ENCODE peak calls at places on chromosomes 6 and 20, in four cellular contexts. One of them, this sample, is unnamed.

GRCh38 chr6:56699066-56699654 is 56.5 kb upstream of the DST start:
- DNase-seq in endodermal cell: no peak
- DNase-seq in thyroid gland: no peak
- DNase-seq in adrenal gland: no peak
- DNase-seq in this sample: no peak

GRCh38 chr6:151060096-151060741 is 179.5 kb upstream of the AKAP12 start:
- DNase-seq in endodermal cell: no peak
- DNase-seq in thyroid gland: no peak
- DNase-seq in adrenal gland: no peak
- DNase-seq in this sample: peak

GRCh38 chr20:59559024-59559817 is 45.1 kb upstream of the PHACTR3 start:
- DNase-seq in thyroid gland: no peak
- DNase-seq in adrenal gland: no peak
- DNase-seq in endodermal cell: no peak
- DNase-seq in this sample: no peak

GRCh38 chr6:46626228-46626909 is 26.2 kb downstream of the CYP39A1 start:
- DNase-seq in thyroid gland: no peak
- DNase-seq in adrenal gland: no peak
- DNase-seq in endodermal cell: no peak
- DNase-seq in this sample: no peak

GRCh38 chr6:168895102-168895812 is 358.4 kb downstream of the THBS2 start:
- DNase-seq in adrenal gland: peak
- DNase-seq in endodermal cell: peak
- DNase-seq in thyroid gland: peak
- DNase-seq in this sample: peak

GRCh38 chr6:150272264-150272975 is 96.4 kb upstream of the IYD start:
- DNase-seq in thyroid gland: no peak
- DNase-seq in adrenal gland: no peak
- DNase-seq in endodermal cell: no peak
- DNase-seq in this sample: no peak

GRCh38 chr6:149456311-149457021 is 28.3 kb downstream of the ZC3H12D start:
- DNase-seq in thyroid gland: no peak
- DNase-seq in endodermal cell: no peak
- DNase-seq in adrenal gland: no peak
- DNase-seq in this sample: no peak

GRCh38 chr6:63805808-63806572 is 170.4 kb downstream of the PHF3 start:
- DNase-seq in endodermal cell: no peak
- DNase-seq in adrenal gland: no peak
- DNase-seq in thyroid gland: no peak
- DNase-seq in this sample: peak

GRCh38 chr6:71602385-71602949 is 283.9 kb upstream of the RIMS1 start:
- DNase-seq in thyroid gland: no peak
- DNase-seq in endodermal cell: no peak
- DNase-seq in adrenal gland: no peak
- DNase-seq in this sample: no peak

GRCh38 chr6:55957961-55958422 is 82.6 kb upstream of the BMP5 start:
- DNase-seq in adrenal gland: no peak
- DNase-seq in endodermal cell: no peak
- DNase-seq in thyroid gland: no peak
- DNase-seq in this sample: no peak

DNA sequence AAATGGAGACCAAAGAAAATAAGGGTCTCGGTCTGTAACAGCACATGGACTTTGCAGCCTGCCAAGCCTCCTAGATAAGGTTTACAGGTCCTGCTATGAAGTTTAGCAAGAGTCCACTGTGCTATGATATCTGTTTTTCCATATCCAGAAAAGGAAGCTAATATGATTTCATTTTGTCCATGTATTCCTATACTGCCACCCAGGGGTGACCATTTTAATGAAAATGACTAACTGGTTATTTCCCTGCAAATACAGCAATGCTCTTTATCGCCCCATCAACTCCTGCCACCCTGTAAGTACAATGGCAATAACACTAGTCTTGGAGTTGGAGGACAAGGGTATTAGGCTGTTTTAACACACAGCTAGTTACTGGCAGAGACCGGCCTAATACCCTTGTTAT is 115.2 kb upstream of the GLP1R start:
- DNase-seq in endodermal cell: no peak
- DNase-seq in thyroid gland: no peak
- DNase-seq in adrenal gland: peak
- DNase-seq in this sample: no peak
- TF ChIP-seq CTCF in endodermal cell: no peak
- TF ChIP-seq CTCF in thyroid gland: peak
- TF ChIP-seq CTCF in adrenal gland: peak
- TF ChIP-seq CTCF in this sample: no peak

GRCh38 chr6:90170601-90171000 is 126.0 kb downstream of the BACH2 start:
- DNase-seq in thyroid gland: no peak
- DNase-seq in adrenal gland: no peak
- DNase-seq in endodermal cell: no peak
- DNase-seq in this sample: no peak
- TF ChIP-seq CTCF in thyroid gland: no peak
- TF ChIP-seq CTCF in adrenal gland: no peak
- TF ChIP-seq CTCF in endodermal cell: no peak
- TF ChIP-seq CTCF in this sample: no peak

GRCh38 chr6:43120101-43120730 is 44.1 kb downstream of the PTK7 start:
- DNase-seq in thyroid gland: no peak
- DNase-seq in endodermal cell: no peak
- DNase-seq in adrenal gland: no peak
- DNase-seq in this sample: no peak

GRCh38 chr6:43119456-43119855 is 43.3 kb downstream of the PTK7 start:
- DNase-seq in endodermal cell: no peak
- DNase-seq in adrenal gland: no peak
- DNase-seq in thyroid gland: no peak
- DNase-seq in this sample: no peak

GRCh38 chr6:43122146-43122545 is 46.0 kb downstream of the PTK7 start:
- DNase-seq in endodermal cell: no peak
- DNase-seq in adrenal gland: no peak
- DNase-seq in thyroid gland: no peak
- DNase-seq in this sample: no peak

GRCh38 chr6:43123691-43124314 is 47.3 kb upstream of the SRF start:
- DNase-seq in endodermal cell: no peak
- DNase-seq in thyroid gland: no peak
- DNase-seq in adrenal gland: no peak
- DNase-seq in this sample: no peak

GRCh38 chr6:43120938-43121913 is 45.1 kb downstream of the PTK7 start:
- DNase-seq in adrenal gland: peak
- DNase-seq in thyroid gland: peak
- DNase-seq in endodermal cell: peak
- DNase-seq in this sample: peak
- TF ChIP-seq CTCF in adrenal gland: no peak
- TF ChIP-seq CTCF in thyroid gland: no peak
- TF ChIP-seq CTCF in endodermal cell: no peak
- TF ChIP-seq CTCF in this sample: peak

GRCh38 chr6:144150673-144151009 is 324 bp downstream of the STX11 start:
- DNase-seq in adrenal gland: no peak
- DNase-seq in endodermal cell: peak
- DNase-seq in thyroid gland: peak
- DNase-seq in this sample: no peak
- TF ChIP-seq CTCF in adrenal gland: peak
- TF ChIP-seq CTCF in endodermal cell: peak
- TF ChIP-seq CTCF in thyroid gland: peak
- TF ChIP-seq CTCF in this sample: no peak

GRCh38 chr20:4225778-4226177 is 210.4 kb upstream of the RNF24 start:
- DNase-seq in thyroid gland: no peak
- DNase-seq in endodermal cell: no peak
- DNase-seq in adrenal gland: no peak
- DNase-seq in this sample: peak

GRCh38 chr20:4226330-4227084 is 211.1 kb upstream of the RNF24 start:
- DNase-seq in thyroid gland: no peak
- DNase-seq in endodermal cell: no peak
- DNase-seq in adrenal gland: no peak
- DNase-seq in this sample: no peak

GRCh38 chr20:4229415-4229814 is 214.1 kb upstream of the RNF24 start:
- DNase-seq in endodermal cell: no peak
- DNase-seq in thyroid gland: no peak
- DNase-seq in adrenal gland: no peak
- DNase-seq in this sample: no peak

GRCh38 chr20:4230185-4230584 is 214.8 kb upstream of the RNF24 start:
- DNase-seq in thyroid gland: no peak
- DNase-seq in endodermal cell: no peak
- DNase-seq in adrenal gland: no peak
- DNase-seq in this sample: no peak

DNA sequence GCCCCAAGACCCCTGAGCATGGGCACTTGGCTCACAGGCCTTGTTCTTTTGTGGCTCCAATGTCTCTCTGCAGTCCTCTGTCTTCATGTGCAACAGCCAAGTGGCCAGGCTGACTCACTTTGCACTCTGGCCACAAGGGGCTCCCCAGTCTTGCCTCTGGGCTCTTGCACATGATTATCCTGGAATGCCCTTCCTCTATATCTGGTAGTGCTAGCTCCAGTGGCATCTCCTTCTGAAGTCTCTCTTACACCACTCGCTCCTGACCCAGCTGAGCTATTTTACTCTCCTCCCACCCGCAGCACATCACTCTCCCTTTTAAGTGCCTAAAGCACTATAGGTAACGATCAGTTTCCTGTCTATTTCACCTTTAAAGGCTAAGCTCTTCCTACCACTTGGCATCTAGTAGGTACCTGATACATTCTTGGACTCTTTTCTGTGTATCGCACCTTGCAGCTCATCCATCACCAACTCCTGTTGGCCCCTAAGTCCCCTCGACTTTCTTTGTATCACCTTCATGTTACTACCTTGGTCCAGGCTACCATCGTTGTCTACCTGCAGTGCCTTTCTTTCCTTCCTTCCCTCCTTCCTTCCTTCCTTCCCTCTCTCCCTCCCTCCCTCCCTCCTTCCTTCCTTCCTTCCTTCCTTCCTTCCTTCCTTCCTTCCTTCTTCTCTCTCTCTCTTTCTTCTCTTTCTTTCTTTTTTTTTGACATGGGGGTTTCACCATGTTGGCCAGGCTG is 211.9 kb upstream of the RNF24 start:
- DNase-seq in endodermal cell: peak
- DNase-seq in adrenal gland: no peak
- DNase-seq in thyroid gland: no peak
- DNase-seq in this sample: peak
- TF ChIP-seq CTCF in endodermal cell: peak
- TF ChIP-seq CTCF in adrenal gland: no peak
- TF ChIP-seq CTCF in thyroid gland: no peak
- TF ChIP-seq CTCF in this sample: peak

DNA sequence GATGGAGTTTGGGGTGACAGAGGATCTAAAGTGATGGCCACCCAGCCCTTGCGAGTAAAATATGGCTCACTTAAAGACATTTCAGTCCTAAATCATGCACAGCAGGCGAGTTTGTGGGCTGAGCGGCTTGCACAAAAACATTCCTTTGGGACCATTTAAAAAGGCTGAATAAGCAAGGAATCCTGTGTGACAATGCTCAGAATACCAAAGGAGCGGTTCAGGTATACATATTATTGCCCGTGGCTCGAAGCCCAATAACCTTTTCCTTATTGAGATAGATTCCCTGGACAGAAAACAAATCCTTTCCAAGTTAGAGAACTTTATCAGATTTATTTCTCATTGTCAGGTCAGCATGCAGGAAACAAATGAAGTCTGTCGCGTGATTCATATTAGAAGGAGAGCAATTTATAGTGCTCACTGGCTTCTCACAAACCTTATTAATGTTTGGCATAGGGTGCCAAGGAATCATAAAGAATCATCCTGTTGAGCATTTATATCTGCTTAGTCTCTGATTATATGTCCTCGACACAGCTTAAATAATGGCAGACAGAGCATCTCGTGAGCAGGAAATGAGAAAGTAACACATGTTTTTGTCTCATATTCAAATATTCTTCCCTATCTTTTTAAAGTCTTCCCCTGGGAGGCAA is 121.3 kb downstream of the TRMT11 start:
- DNase-seq in thyroid gland: no peak
- DNase-seq in endodermal cell: peak
- DNase-seq in adrenal gland: no peak
- DNase-seq in this sample: no peak
- TF ChIP-seq CTCF in thyroid gland: no peak
- TF ChIP-seq CTCF in endodermal cell: no peak
- TF ChIP-seq CTCF in adrenal gland: no peak
- TF ChIP-seq CTCF in this sample: no peak

GRCh38 chr6:29750709-29751108 is 27.5 kb downstream of the HLA-F start:
- DNase-seq in thyroid gland: no peak
- DNase-seq in adrenal gland: no peak
- DNase-seq in endodermal cell: no peak
- DNase-seq in this sample: no peak

GRCh38 chr6:29751480-29751879 is 28.2 kb downstream of the HLA-F start:
- DNase-seq in endodermal cell: no peak
- DNase-seq in adrenal gland: no peak
- DNase-seq in thyroid gland: no peak
- DNase-seq in this sample: no peak

GRCh38 chr6:29753309-29753644 is 30.0 kb downstream of the HLA-F start:
- DNase-seq in endodermal cell: no peak
- DNase-seq in thyroid gland: no peak
- DNase-seq in adrenal gland: no peak
- DNase-seq in this sample: no peak

GRCh38 chr6:29755295-29755871 is 32.1 kb downstream of the HLA-F start:
- DNase-seq in thyroid gland: no peak
- DNase-seq in adrenal gland: no peak
- DNase-seq in endodermal cell: no peak
- DNase-seq in this sample: no peak

GRCh38 chr6:29752451-29753308 is 29.4 kb downstream of the HLA-F start:
- DNase-seq in endodermal cell: peak
- DNase-seq in adrenal gland: peak
- DNase-seq in thyroid gland: peak
- DNase-seq in this sample: peak
- TF ChIP-seq CTCF in endodermal cell: peak
- TF ChIP-seq CTCF in adrenal gland: peak
- TF ChIP-seq CTCF in thyroid gland: peak
- TF ChIP-seq CTCF in this sample: peak

GRCh38 chr6:103124471-103124870 is 1731.0 kb downstream of the GRIK2 start:
- DNase-seq in thyroid gland: no peak
- DNase-seq in endodermal cell: no peak
- DNase-seq in adrenal gland: no peak
- DNase-seq in this sample: no peak

GRCh38 chr6:103122766-103123601 is 1729.5 kb downstream of the GRIK2 start:
- DNase-seq in adrenal gland: peak
- DNase-seq in endodermal cell: peak
- DNase-seq in thyroid gland: peak
- DNase-seq in this sample: no peak
- TF ChIP-seq CTCF in adrenal gland: no peak
- TF ChIP-seq CTCF in endodermal cell: peak
- TF ChIP-seq CTCF in thyroid gland: peak
- TF ChIP-seq CTCF in this sample: no peak

GRCh38 chr20:47677314-47678129 is 107.8 kb downstream of the SULF2 start:
- DNase-seq in endodermal cell: peak
- DNase-seq in thyroid gland: peak
- DNase-seq in adrenal gland: no peak
- DNase-seq in this sample: no peak
- TF ChIP-seq CTCF in endodermal cell: peak
- TF ChIP-seq CTCF in thyroid gland: peak
- TF ChIP-seq CTCF in adrenal gland: peak
- TF ChIP-seq CTCF in this sample: peak

GRCh38 chr6:105112577-105112976 is 67.2 kb downstream of the POPDC3 start:
- DNase-seq in endodermal cell: no peak
- DNase-seq in adrenal gland: no peak
- DNase-seq in thyroid gland: no peak
- DNase-seq in this sample: no peak
- TF ChIP-seq CTCF in endodermal cell: peak
- TF ChIP-seq CTCF in adrenal gland: no peak
- TF ChIP-seq CTCF in thyroid gland: no peak
- TF ChIP-seq CTCF in this sample: no peak

This sample was measured in AG09319.